ENCODE peak calls at places on chromosomes 5 and 9, in eight cellular contexts. U is A549, X is stomach, B is sigmoid colon, J is ovary, T is H1, H is HepG2, D is K562. Q is an unnamed sample.

GRCh38 chr9:99138424-99139284 is 33.7 kb downstream of the TGFBR1 start:
- DNase-seq in U (no peak), X (no peak), B (no peak), J (no peak), T (no peak), H (no peak), D (no peak), Q (no peak)

GRCh38 chr5:151695464-151695863 is 8.7 kb upstream of the SPARC start:
- DNase-seq in U (no peak), X (no peak), B (no peak), J (no peak), T (no peak), H (no peak), D (no peak), Q (no peak)

GRCh38 chr9:84322830-84323229 is 17.7 kb downstream of the SLC28A3 start:
- DNase-seq in U (no peak), X (no peak), B (no peak), J (no peak), T (no peak), H (no peak), D (no peak), Q (no peak)

GRCh38 chr5:98510111-98510510 is 263.4 kb upstream of the RGMB start:
- DNase-seq in U (no peak), X (peak), B (no peak), J (no peak), T (no peak), H (peak), D (no peak), Q (no peak)

GRCh38 chr9:130137081-130137869 is 34.9 kb upstream of the NCS1 start:
- DNase-seq in U (no peak), X (no peak), B (no peak), J (no peak), T (no peak), H (no peak), D (peak), Q (no peak)

GRCh38 chr9:114888599-114888998 is 41.8 kb downstream of the TNFSF8 start:
- DNase-seq in U (no peak), X (no peak), B (no peak), J (no peak), T (no peak), H (no peak), D (no peak), Q (no peak)

GRCh38 chr9:10003047-10003446 is 609.8 kb downstream of the PTPRD start:
- DNase-seq in U (no peak), X (no peak), B (no peak), J (no peak), T (no peak), H (no peak), D (no peak), Q (no peak)

GRCh38 chr5:159907689-159908088 is 8.6 kb upstream of the ADRA1B start:
- DNase-seq in U (peak), X (no peak), B (no peak), J (no peak), T (no peak), H (no peak), D (no peak), Q (no peak)

GRCh38 chr5:112668016-112668415 is 69.7 kb upstream of the APC start:
- DNase-seq in U (no peak), X (no peak), B (no peak), J (no peak), T (no peak), H (no peak), D (no peak), Q (no peak)

GRCh38 chr5:176619569-176620332 is 9.8 kb upstream of the GPRIN1 start:
- DNase-seq in U (no peak), X (no peak), B (no peak), J (no peak), T (no peak), H (no peak), D (no peak), Q (no peak)

GRCh38 chr5:150658699-150659265 is 2.3 kb upstream of the MYOZ3 start:
- DNase-seq in U (no peak), X (no peak), B (peak), J (peak), T (no peak), H (no peak), D (no peak), Q (no peak)

GRCh38 chr9:132768932-132769894 is 98.9 kb downstream of the GTF3C4 start:
- DNase-seq in U (peak), X (peak), B (peak), J (peak), T (peak), H (peak), D (peak), Q (peak)

GRCh38 chr5:109016300-109016699 is 268.6 kb downstream of the FER start:
- DNase-seq in U (no peak), X (no peak), B (no peak), J (no peak), T (no peak), H (peak), D (no peak), Q (no peak)

GRCh38 chr5:110027527-110028322 is 338.0 kb downstream of the MAN2A1 start:
- DNase-seq in U (no peak), X (no peak), B (no peak), J (no peak), T (no peak), H (no peak), D (no peak), Q (no peak)

GRCh38 chr9:100583019-100583802 is 5.3 kb downstream of the CAVIN4 start:
- DNase-seq in U (no peak), X (no peak), B (no peak), J (no peak), T (no peak), H (no peak), D (no peak), Q (no peak)

GRCh38 chr9:26955222-26955903 is 849 bp upstream of the IFT74 start:
- DNase-seq in U (no peak), X (no peak), B (no peak), J (no peak), T (no peak), H (no peak), D (peak), Q (no peak)

GRCh38 chr9:122031806-122032205 is 61.3 kb downstream of the TTLL11 start:
- DNase-seq in U (no peak), X (no peak), B (no peak), J (no peak), T (no peak), H (no peak), D (no peak), Q (no peak)

GRCh38 chr5:53482717-53483638 is 2.5 kb downstream of the FST start:
- DNase-seq in U (peak), X (peak), B (peak), J (peak), T (no peak), H (peak), D (peak), Q (no peak)

GRCh38 chr5:53643445-53643844 is 83.0 kb downstream of the NDUFS4 start:
- DNase-seq in U (no peak), X (no peak), B (no peak), J (no peak), T (no peak), H (no peak), D (no peak), Q (no peak)

GRCh38 chr5:16411235-16411634 is 54.4 kb downstream of the ZNF622 start:
- DNase-seq in U (no peak), X (no peak), B (no peak), J (no peak), T (no peak), H (no peak), D (no peak), Q (no peak)

GRCh38 chr5:67338416-67338815 is 141.8 kb upstream of the CD180 start:
- DNase-seq in U (no peak), X (no peak), B (no peak), J (no peak), T (no peak), H (no peak), D (no peak), Q (no peak)

GRCh38 chr5:77909237-77909636 is 133.1 kb upstream of the TBCA start:
- DNase-seq in U (no peak), X (no peak), B (no peak), J (no peak), T (no peak), H (no peak), D (no peak), Q (no peak)

GRCh38 chr9:7042124-7042523 is 284.4 kb downstream of the KDM4C start:
- DNase-seq in U (no peak), X (no peak), B (no peak), J (no peak), T (no peak), H (no peak), D (no peak), Q (no peak)

GRCh38 chr9:128912270-128912853 is 8.4 kb upstream of the PHYHD1 start:
- DNase-seq in U (peak), X (no peak), B (no peak), J (no peak), T (peak), H (peak), D (no peak), Q (no peak)

GRCh38 chr5:62689599-62690368 is 111.2 kb downstream of the LRRC70 start:
- DNase-seq in U (no peak), X (no peak), B (no peak), J (no peak), T (no peak), H (no peak), D (no peak), Q (no peak)

GRCh38 chr9:37968228-37968672 is 64.3 kb upstream of the SLC25A51 start:
- DNase-seq in U (peak), X (no peak), B (no peak), J (no peak), T (no peak), H (peak), D (peak), Q (no peak)

GRCh38 chr5:57307516-57307915 is 133.7 kb downstream of the GPBP1 start:
- DNase-seq in U (no peak), X (no peak), B (no peak), J (no peak), T (no peak), H (no peak), D (no peak), Q (no peak)

GRCh38 chr5:105503950-105504349 is 1941.4 kb upstream of the NUDT12 start:
- DNase-seq in U (no peak), X (no peak), B (no peak), J (no peak), T (no peak), H (no peak), D (no peak), Q (no peak)

GRCh38 chr9:98533132-98533531 is 175.6 kb downstream of the GABBR2 start:
- DNase-seq in U (no peak), X (no peak), B (no peak), J (no peak), T (no peak), H (no peak), D (no peak), Q (no peak)

GRCh38 chr9:37740631-37741328 is 12.8 kb upstream of the TRMT10B start:
- DNase-seq in U (no peak), X (no peak), B (no peak), J (no peak), T (no peak), H (no peak), D (no peak), Q (no peak)

GRCh38 chr9:16202913-16203734 is 650.3 kb downstream of the CCDC171 start:
- DNase-seq in U (peak), X (no peak), B (no peak), J (no peak), T (no peak), H (no peak), D (no peak), Q (no peak)

GRCh38 chr9:128026255-128027165 is 40.6 kb downstream of the NAIF1 start:
- DNase-seq in U (peak), X (peak), B (no peak), J (no peak), T (no peak), H (no peak), D (no peak), Q (peak)

GRCh38 chr9:135075234-135076142 is 12.0 kb upstream of the OLFM1 start:
- DNase-seq in U (no peak), X (peak), B (peak), J (peak), T (no peak), H (no peak), D (no peak), Q (peak)

GRCh38 chr5:12354686-12355085 is 450.4 kb upstream of the CTNND2 start:
- DNase-seq in U (no peak), X (no peak), B (no peak), J (no peak), T (no peak), H (no peak), D (no peak), Q (no peak)

GRCh38 chr9:133471551-133472276 is 7.2 kb downstream of the SLC2A6 start:
- DNase-seq in U (no peak), X (peak), B (no peak), J (no peak), T (no peak), H (no peak), D (no peak), Q (no peak)

GRCh38 chr9:87869082-87869481 is 13.6 kb upstream of the SPATA31E1 start:
- DNase-seq in U (no peak), X (no peak), B (no peak), J (no peak), T (no peak), H (no peak), D (no peak), Q (no peak)

GRCh38 chr5:96113170-96113939 is 151.7 kb upstream of the ELL2 start:
- DNase-seq in U (no peak), X (peak), B (no peak), J (no peak), T (no peak), H (no peak), D (no peak), Q (no peak)

DNA sequence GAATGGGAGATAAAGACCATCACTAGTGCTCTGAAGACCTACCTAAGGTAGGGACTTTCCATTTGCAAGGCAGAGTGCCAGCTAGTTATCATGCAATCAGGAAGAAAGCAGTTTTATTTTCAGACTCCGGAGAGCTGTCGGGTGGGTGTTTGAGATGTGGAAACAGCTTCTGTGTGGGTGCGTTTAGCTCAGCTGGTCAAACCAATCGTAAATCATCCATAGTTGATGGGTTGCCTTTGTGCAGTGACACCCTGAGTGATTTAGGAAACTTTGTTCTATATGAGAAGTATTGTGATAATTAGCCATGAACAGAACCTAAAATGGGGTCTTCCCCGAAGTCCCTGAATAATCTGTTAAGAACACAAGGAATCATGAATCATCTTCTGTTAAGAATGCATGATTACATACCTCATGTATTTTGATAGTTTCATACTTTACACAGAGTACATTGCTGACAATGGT is 284.3 kb downstream of the ARHGAP26 start:
- DNase-seq in U (no peak), X (no peak), B (no peak), J (no peak), T (no peak), H (no peak), D (no peak), Q (no peak)
- TF ChIP-seq EP300 in U (no peak), X (no peak), B (no peak), J (no peak), T (no peak), H (no peak), D (no peak), Q (no peak)

GRCh38 chr5:100901851-100902341 is 1.2 kb downstream of the ST8SIA4 start:
- DNase-seq in U (peak), X (peak), B (peak), J (no peak), T (no peak), H (no peak), D (no peak), Q (peak)

GRCh38 chr5:100900796-100901731 is 2.0 kb downstream of the ST8SIA4 start:
- DNase-seq in U (peak), X (peak), B (peak), J (no peak), T (no peak), H (no peak), D (peak), Q (peak)

GRCh38 chr5:100899675-100900074 is 3.4 kb downstream of the ST8SIA4 start:
- DNase-seq in U (no peak), X (no peak), B (no peak), J (no peak), T (no peak), H (no peak), D (no peak), Q (no peak)

GRCh38 chr5:100898504-100899346 is 4.4 kb downstream of the ST8SIA4 start:
- DNase-seq in U (no peak), X (no peak), B (no peak), J (no peak), T (no peak), H (no peak), D (no peak), Q (no peak)

DNA sequence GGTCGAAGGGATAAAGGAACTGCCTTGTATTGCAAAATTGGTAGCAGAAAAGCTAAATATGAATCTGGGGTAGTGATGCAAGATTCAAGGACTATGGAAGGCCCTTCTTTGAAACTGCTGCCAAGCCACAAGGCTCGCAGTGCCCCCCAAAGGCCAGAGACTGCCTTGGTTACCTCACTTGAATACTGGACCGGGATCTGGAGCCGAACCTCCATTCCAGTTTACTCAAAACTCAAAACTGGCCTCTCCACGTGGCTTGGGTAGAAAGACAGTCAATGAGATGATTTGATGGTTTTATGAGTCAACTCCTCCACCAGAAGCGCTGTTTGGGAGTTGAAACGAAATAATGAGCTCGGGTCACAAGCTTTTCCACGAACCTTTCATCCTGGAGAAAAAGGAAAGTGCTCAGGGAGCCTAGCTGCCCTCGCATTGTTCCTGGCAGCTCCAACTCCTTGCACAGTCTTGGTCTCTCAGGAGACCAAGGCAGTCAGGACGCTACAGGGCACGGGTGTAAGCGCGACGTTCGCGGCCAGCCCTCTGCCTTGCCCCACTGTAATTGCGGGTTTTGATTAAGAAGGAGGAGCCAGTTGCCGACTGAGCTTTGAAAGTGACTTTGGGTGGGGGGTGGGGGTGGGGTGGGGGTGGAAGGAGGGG is 2.8 kb downstream of the ST8SIA4 start:
- DNase-seq in U (peak), X (peak), B (peak), J (no peak), T (no peak), H (no peak), D (no peak), Q (no peak)
- TF ChIP-seq CTCF in U (peak), X (no peak), B (no peak), J (no peak), T (peak), H (no peak), D (no peak), Q (peak)

GRCh38 chr5:171441246-171441791 is 21.9 kb downstream of the FGF18 start:
- DNase-seq in U (no peak), X (no peak), B (no peak), J (no peak), T (no peak), H (no peak), D (peak), Q (no peak)
- H3K27ac ChIP-seq in U (no peak), X (no peak), B (no peak), J (no peak), T (no peak), H (no peak), D (no peak), Q (no peak)

GRCh38 chr9:119811030-119811429 is 441.8 kb upstream of the BRINP1 start:
- DNase-seq in U (peak), X (no peak), B (no peak), J (no peak), T (no peak), H (no peak), D (no peak), Q (no peak)
- TF ChIP-seq EP300 in U (no peak), X (no peak), B (no peak), J (no peak), T (no peak), H (no peak), D (no peak), Q (no peak)

GRCh38 chr9:126962336-126962735 is 47.8 kb downstream of the RALGPS1 start:
- DNase-seq in U (no peak), X (no peak), B (no peak), J (no peak), T (no peak), H (no peak), D (no peak), Q (no peak)

GRCh38 chr9:126956929-126957686 is 42.5 kb downstream of the RALGPS1 start:
- DNase-seq in U (peak), X (no peak), B (no peak), J (no peak), T (no peak), H (no peak), D (peak), Q (no peak)

GRCh38 chr9:126959917-126960316 is 45.3 kb downstream of the RALGPS1 start:
- DNase-seq in U (no peak), X (no peak), B (no peak), J (no peak), T (no peak), H (no peak), D (no peak), Q (no peak)

GRCh38 chr9:126957687-126958053 is 43.1 kb downstream of the RALGPS1 start:
- DNase-seq in U (no peak), X (no peak), B (no peak), J (no peak), T (no peak), H (no peak), D (no peak), Q (no peak)

GRCh38 chr9:126959326-126959725 is 44.7 kb downstream of the RALGPS1 start:
- DNase-seq in U (no peak), X (no peak), B (no peak), J (no peak), T (no peak), H (no peak), D (no peak), Q (no peak)
- TF ChIP-seq CTCF in U (no peak), X (no peak), B (no peak), J (no peak), T (no peak), H (no peak), D (no peak), Q (no peak)

DNA sequence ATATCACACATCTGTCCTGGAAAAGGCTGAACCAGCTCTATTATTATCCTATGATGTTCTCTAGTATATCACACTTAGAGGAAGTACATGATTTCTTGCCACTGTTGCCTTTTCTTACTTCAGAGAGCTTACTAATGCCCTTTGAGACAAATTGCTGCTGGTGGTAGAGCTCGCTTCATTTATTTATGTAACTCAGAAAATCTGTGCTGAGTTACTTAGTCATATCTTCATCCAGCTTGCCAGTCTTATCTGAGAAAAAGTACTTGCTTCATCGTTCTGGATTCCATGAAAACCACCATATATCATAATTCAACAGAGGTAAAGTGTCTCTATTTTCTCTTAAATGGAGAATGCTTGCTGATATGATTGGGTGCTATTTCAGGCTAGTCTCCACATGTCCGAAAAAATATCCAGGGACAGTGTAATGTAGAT is 26.6 kb downstream of the PTPDC1 start:
- DNase-seq in U (no peak), X (no peak), B (no peak), J (no peak), T (no peak), H (no peak), D (peak), Q (no peak)
- H3K27ac ChIP-seq in U (no peak), X (no peak), B (no peak), J (no peak), T (no peak), H (no peak), D (peak), Q (no peak)

DNA sequence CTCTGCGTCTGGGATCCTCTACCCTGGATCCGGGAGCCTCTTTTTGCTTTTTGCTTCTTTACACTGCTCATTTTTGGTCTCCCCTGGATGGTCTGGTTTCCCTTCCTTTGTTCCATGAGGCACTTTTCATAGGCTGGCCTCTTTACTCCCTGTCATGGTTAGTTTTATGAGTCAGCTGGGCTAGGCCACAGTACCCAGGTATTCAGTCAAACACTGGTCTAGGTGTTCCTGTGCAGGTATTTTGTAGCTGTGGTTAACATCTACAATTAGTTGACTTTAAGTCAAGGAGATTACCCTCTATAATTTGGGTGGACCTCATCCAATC is 17.5 kb downstream of the ANKRD33B start:
- DNase-seq in U (no peak), X (no peak), B (no peak), J (no peak), T (no peak), H (no peak), D (no peak), Q (no peak)
- TF ChIP-seq EP300 in U (no peak), X (no peak), B (no peak), J (no peak), T (no peak), H (no peak), D (no peak), Q (no peak)